ENCODE peak calls at places on chromosomes 5 and 9, in eight cellular contexts. T, R, Y, C, S, D, I and U are unnamed samples.

GRCh38 chr9:107890921-107891465 is 401.4 kb upstream of the KLF4 start:
- DNase-seq in T (no peak), R (no peak), Y (no peak), C (no peak), S (no peak), D (no peak), I (no peak), U (no peak)

GRCh38 chr5:89042746-89043145 is 159.8 kb upstream of the MEF2C start:
- DNase-seq in T (no peak), R (no peak), Y (no peak), C (no peak), S (no peak), D (no peak), I (no peak), U (no peak)

GRCh38 chr9:68552700-68553099 is 12.0 kb upstream of the TMEM252 start:
- DNase-seq in T (no peak), R (peak), Y (no peak), C (peak), S (no peak), D (peak), I (no peak), U (peak)

GRCh38 chr5:93581738-93582414 is 857 bp upstream of the NR2F1-AS1 start:
- DNase-seq in T (peak), R (peak), Y (peak), C (peak), S (no peak), D (peak), I (no peak), U (peak)

GRCh38 chr9:108645520-108645919 is 210.3 kb downstream of the ACTL7B start:
- DNase-seq in T (no peak), R (no peak), Y (no peak), C (peak), S (no peak), D (no peak), I (no peak), U (no peak)

GRCh38 chr9:71746753-71747115 is 21.6 kb downstream of the CEMIP2 start:
- DNase-seq in T (no peak), R (no peak), Y (no peak), C (no peak), S (no peak), D (no peak), I (no peak), U (no peak)

GRCh38 chr5:110063640-110064592 is 374.2 kb downstream of the MAN2A1 start:
- DNase-seq in T (no peak), R (peak), Y (no peak), C (no peak), S (no peak), D (peak), I (no peak), U (no peak)

GRCh38 chr9:133141833-133142594 is 21.0 kb upstream of the RALGDS start:
- DNase-seq in T (no peak), R (no peak), Y (no peak), C (no peak), S (no peak), D (no peak), I (peak), U (no peak)

GRCh38 chr9:95729066-95729465 is 146.4 kb upstream of the ERCC6L2 start:
- DNase-seq in T (no peak), R (no peak), Y (no peak), C (no peak), S (no peak), D (no peak), I (no peak), U (no peak)

GRCh38 chr9:135552698-135553161 is 6.8 kb downstream of the OBP2A start:
- DNase-seq in T (no peak), R (no peak), Y (no peak), C (no peak), S (no peak), D (no peak), I (no peak), U (no peak)

GRCh38 chr9:90987566-90987965 is 185.9 kb downstream of the SYK start:
- DNase-seq in T (no peak), R (no peak), Y (no peak), C (no peak), S (no peak), D (no peak), I (no peak), U (no peak)

GRCh38 chr9:134185536-134186011 is 21.2 kb upstream of the RNU6ATAC start:
- DNase-seq in T (no peak), R (no peak), Y (no peak), C (no peak), S (no peak), D (no peak), I (peak), U (no peak)

GRCh38 chr9:4062966-4063365 is 236.9 kb downstream of the GLIS3 start:
- DNase-seq in T (no peak), R (peak), Y (no peak), C (peak), S (no peak), D (peak), I (no peak), U (no peak)

GRCh38 chr9:120931278-120932085 is 4.9 kb upstream of the TRAF1 start:
- DNase-seq in T (no peak), R (peak), Y (peak), C (peak), S (no peak), D (no peak), I (no peak), U (no peak)

GRCh38 chr9:18448101-18448500 is 25.9 kb upstream of the ADAMTSL1 start:
- DNase-seq in T (no peak), R (no peak), Y (no peak), C (no peak), S (peak), D (no peak), I (no peak), U (no peak)

GRCh38 chr9:127186799-127187198 is 64.4 kb upstream of the ANGPTL2 start:
- DNase-seq in T (no peak), R (no peak), Y (peak), C (no peak), S (no peak), D (no peak), I (no peak), U (no peak)

GRCh38 chr9:134057751-134058701 is 9.8 kb downstream of the BRD3 start:
- DNase-seq in T (no peak), R (no peak), Y (no peak), C (no peak), S (peak), D (no peak), I (peak), U (no peak)

GRCh38 chr9:4553951-4554381 is 63.7 kb downstream of the SLC1A1 start:
- DNase-seq in T (no peak), R (peak), Y (peak), C (peak), S (no peak), D (peak), I (no peak), U (no peak)

GRCh38 chr9:120928720-120929389 is 2.3 kb upstream of the TRAF1 start:
- DNase-seq in T (no peak), R (no peak), Y (peak), C (peak), S (peak), D (no peak), I (peak), U (no peak)

GRCh38 chr9:18060304-18060934 is 413.5 kb upstream of the ADAMTSL1 start:
- DNase-seq in T (no peak), R (peak), Y (no peak), C (peak), S (no peak), D (no peak), I (no peak), U (no peak)

GRCh38 chr5:110625376-110625999 is 101.0 kb downstream of the TMEM232 start:
- DNase-seq in T (peak), R (peak), Y (peak), C (peak), S (no peak), D (no peak), I (no peak), U (no peak)

GRCh38 chr5:181114844-181115778 is 15.9 kb downstream of the OR2V1 start:
- DNase-seq in T (no peak), R (peak), Y (peak), C (peak), S (no peak), D (peak), I (peak), U (peak)

GRCh38 chr5:73764586-73764985 is 138.6 kb downstream of the ARHGEF28 start:
- DNase-seq in T (no peak), R (peak), Y (peak), C (no peak), S (no peak), D (peak), I (no peak), U (peak)

GRCh38 chr9:25716220-25716872 is 38.1 kb upstream of the TUSC1 start:
- DNase-seq in T (no peak), R (peak), Y (peak), C (peak), S (no peak), D (peak), I (no peak), U (peak)
- TF ChIP-seq CTCF in T (no peak), R (peak), Y (peak), C (peak), S (peak), D (peak), I (peak), U (peak)

DNA sequence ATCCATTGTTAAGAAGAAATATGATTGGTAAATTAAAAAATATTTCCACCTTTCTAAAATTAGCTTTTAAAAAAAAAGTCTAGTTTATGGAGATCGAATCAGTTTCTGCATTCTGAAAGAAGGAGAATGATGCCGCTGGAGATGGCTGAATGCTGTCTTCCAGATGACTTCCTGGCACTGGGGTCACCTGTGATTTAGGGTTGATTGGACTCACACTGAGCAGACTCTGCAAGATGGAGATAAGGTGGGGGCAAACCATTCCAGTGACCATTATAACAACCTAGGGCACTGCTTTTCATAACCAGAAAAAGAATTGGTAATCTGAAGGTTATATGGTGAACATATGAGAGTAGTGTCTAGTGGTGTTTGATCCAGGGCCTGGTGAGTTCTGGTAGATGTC is 40.8 kb downstream of the RHOBTB3 start:
- DNase-seq in T (no peak), R (no peak), Y (no peak), C (no peak), S (no peak), D (no peak), I (no peak), U (no peak)
- H3K27ac ChIP-seq in T (no peak), R (no peak), Y (no peak), C (peak), S (peak), D (no peak), I (no peak), U (no peak)

GRCh38 chr5:128334010-128334716 is 203.9 kb downstream of the FBN2 start:
- DNase-seq in T (no peak), R (no peak), Y (no peak), C (no peak), S (no peak), D (no peak), I (no peak), U (no peak)

GRCh38 chr5:128329542-128329941 is 208.5 kb downstream of the FBN2 start:
- DNase-seq in T (no peak), R (no peak), Y (no peak), C (no peak), S (no peak), D (no peak), I (no peak), U (no peak)

GRCh38 chr5:128331261-128331660 is 206.8 kb downstream of the FBN2 start:
- DNase-seq in T (no peak), R (no peak), Y (no peak), C (no peak), S (no peak), D (no peak), I (no peak), U (no peak)

GRCh38 chr5:128327973-128328372 is 210.1 kb downstream of the FBN2 start:
- DNase-seq in T (no peak), R (no peak), Y (no peak), C (no peak), S (no peak), D (no peak), I (no peak), U (no peak)

DNA sequence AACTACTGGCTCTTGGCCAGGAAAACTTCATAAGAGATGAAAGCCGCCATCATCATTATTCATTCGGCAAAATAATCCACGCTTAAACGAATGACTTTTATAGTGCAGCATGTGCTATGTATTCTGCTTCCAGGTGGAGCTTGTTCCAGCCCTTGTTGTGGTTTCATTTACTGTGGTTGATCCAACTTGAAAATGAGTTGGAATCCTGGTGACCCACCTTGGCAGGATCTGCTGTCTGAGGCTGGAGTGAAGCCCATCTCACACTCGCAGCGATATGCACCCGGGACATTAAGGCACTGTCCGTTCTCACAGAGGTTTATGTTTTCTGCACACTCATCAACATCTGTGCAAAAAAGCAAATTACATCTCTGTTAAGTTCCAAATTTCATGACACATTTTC is 209.6 kb downstream of the FBN2 start:
- DNase-seq in T (no peak), R (no peak), Y (no peak), C (no peak), S (no peak), D (no peak), I (no peak), U (no peak)
- H3K4me3 ChIP-seq in T (no peak), R (no peak), Y (no peak), C (no peak), S (no peak), D (no peak), I (no peak), U (no peak)

GRCh38 chr5:158014367-158014766 is 155.4 kb upstream of the CLINT1 start:
- DNase-seq in T (no peak), R (no peak), Y (no peak), C (no peak), S (no peak), D (no peak), I (no peak), U (no peak)

GRCh38 chr5:158010831-158011230 is 151.9 kb upstream of the CLINT1 start:
- DNase-seq in T (no peak), R (no peak), Y (no peak), C (no peak), S (no peak), D (no peak), I (no peak), U (no peak)

GRCh38 chr5:158013303-158013702 is 154.4 kb upstream of the CLINT1 start:
- DNase-seq in T (no peak), R (no peak), Y (no peak), C (no peak), S (no peak), D (no peak), I (no peak), U (no peak)

GRCh38 chr5:158011420-158011819 is 152.5 kb upstream of the CLINT1 start:
- DNase-seq in T (no peak), R (no peak), Y (no peak), C (no peak), S (no peak), D (no peak), I (no peak), U (no peak)

GRCh38 chr5:158013939-158014338 is 155.0 kb upstream of the CLINT1 start:
- DNase-seq in T (no peak), R (peak), Y (peak), C (peak), S (no peak), D (peak), I (no peak), U (no peak)
- TF ChIP-seq CTCF in T (no peak), R (peak), Y (peak), C (peak), S (no peak), D (peak), I (peak), U (peak)

GRCh38 chr5:132258102-132259060 is 885 bp downstream of the PDLIM4 start:
- DNase-seq in T (no peak), R (peak), Y (peak), C (peak), S (no peak), D (peak), I (peak), U (no peak)

GRCh38 chr5:132259061-132259851 is 1.8 kb downstream of the PDLIM4 start:
- DNase-seq in T (no peak), R (peak), Y (peak), C (peak), S (no peak), D (peak), I (peak), U (peak)

GRCh38 chr5:132256086-132256782 is 1.3 kb upstream of the PDLIM4 start:
- DNase-seq in T (no peak), R (no peak), Y (no peak), C (no peak), S (no peak), D (no peak), I (peak), U (no peak)

GRCh38 chr5:132256783-132257130 is 739 bp upstream of the PDLIM4 start:
- DNase-seq in T (no peak), R (no peak), Y (no peak), C (no peak), S (no peak), D (no peak), I (no peak), U (no peak)

DNA sequence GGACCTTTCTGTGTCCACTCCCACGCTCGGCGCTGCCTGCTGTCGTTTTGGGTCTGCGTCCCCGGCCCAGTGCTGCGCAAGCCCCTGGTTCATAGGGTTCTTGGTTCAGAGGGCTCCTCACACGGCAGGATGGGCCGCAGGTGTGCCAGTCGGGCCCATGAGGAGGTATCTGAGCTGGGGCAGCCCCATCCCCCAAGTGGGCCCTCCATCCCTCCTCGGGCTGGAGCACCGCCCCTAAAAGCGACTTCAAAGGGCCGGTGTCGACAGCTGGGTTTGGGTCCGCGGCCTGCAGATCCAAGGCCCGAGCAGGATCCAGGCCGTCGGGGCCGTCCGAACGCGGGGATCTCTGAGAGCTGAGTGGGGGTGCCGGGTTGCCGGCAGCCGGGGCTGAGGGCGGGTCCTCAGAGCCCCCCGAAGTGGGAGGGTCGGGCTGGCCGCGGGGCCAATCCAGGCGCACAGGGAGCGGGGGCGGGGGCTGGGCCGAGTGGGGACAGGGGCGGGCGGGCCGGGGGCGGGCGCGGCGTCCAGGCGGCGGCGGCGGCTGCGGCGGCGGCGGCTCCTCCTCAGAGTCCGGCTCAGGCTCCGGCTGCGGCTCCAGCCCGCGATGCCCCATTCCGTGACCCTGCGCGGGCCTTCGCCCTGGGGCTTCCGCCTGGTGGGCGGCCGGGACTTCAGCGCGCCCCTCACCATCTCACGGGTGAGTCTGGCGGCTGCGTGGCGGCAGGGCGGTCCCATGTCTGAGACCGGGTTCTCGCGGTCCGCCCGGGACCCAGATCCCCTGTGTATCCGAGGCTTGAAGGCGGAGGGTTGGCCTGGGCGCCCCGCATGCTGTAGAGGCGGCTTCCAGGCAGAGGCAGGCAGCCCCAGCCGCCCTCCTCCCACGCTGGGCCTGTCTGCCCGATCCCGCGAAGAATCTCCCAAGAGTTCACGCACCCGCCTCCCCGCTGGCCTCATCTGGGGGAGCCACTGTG is at the start of gene PDLIM4:
- DNase-seq in T (no peak), R (peak), Y (peak), C (peak), S (no peak), D (peak), I (peak), U (no peak)
- H3K27ac ChIP-seq in T (no peak), R (peak), Y (peak), C (no peak), S (peak), D (peak), I (peak), U (peak)

GRCh38 chr5:132838516-132839282 is 8.3 kb upstream of the SHROOM1 start:
- DNase-seq in T (no peak), R (no peak), Y (no peak), C (no peak), S (no peak), D (no peak), I (no peak), U (no peak)
- H3K4me3 ChIP-seq in T (no peak), R (no peak), Y (no peak), C (no peak), S (no peak), D (no peak), I (no peak), U (no peak)

DNA sequence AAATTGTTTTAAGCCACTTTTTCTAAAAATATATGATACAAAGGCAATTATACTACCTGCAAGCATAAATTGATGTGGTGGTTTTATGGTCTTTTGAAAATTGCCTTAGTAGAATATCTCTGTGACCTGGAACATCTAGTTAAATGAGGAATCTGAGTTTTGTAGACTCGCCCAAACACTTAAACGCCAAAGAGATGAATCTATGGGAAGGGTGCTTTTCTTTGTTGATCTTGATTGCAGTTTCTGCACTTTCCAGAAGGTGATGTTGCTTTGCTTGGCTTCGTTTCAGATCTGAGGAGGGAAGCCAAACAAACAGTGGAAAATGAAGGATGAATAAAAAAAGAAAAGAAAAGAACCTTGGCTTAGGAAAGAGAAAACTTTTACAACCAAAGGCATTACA is 1021.3 kb downstream of the NR2F1-AS1 start:
- DNase-seq in T (peak), R (peak), Y (peak), C (peak), S (no peak), D (peak), I (no peak), U (no peak)
- TF ChIP-seq CTCF in T (no peak), R (no peak), Y (peak), C (peak), S (no peak), D (no peak), I (no peak), U (no peak)

DNA sequence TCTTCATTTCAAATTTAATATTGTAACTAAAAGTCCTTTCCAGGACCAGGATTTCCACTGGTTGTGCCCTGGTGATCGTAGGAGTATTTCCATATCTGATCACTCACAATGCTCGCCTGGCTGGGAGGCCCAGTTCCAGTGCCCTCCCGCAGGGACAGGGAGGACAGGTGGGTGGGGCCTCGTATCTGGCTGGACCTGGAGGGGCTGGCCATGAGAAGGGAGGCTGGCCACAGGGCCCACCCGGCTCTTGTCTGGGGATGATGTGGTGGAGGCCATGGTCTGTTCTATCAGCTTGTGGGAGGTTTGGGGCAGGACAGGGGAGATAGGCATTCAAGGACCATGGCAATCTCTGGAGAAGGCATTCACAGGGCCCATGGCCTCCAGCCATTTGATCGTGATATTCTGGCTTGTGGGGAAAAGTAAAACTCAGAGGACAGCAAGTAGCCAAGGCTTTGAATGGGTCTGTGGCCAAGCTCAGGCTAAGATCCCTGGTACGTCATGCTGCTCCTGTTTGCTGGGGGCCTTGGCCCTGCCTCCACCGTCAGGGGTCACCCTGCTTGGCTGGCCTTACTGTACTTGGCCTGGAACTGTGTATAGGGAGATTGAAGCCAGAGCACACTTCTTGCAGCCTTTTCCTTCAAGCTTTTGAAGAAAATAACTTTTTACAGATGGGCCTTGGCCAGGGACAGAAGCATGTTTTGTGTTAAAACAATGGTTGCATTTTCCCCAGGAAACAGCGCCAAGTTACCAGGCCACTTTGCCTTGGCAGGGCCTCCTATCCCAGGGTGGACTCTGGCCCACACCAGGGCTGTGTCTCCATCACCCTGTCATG is 286.6 kb downstream of the GADD45G start:
- DNase-seq in T (no peak), R (peak), Y (no peak), C (peak), S (no peak), D (no peak), I (no peak), U (no peak)
- H3K27ac ChIP-seq in T (no peak), R (no peak), Y (no peak), C (peak), S (peak), D (no peak), I (peak), U (no peak)